ENCODE peak calls at places on chromosomes 2 and 18, in four cellular contexts. H, Y, J and U are unnamed samples.

GRCh38 chr2:28193552-28194383 is 198.9 kb upstream of the FOSL2 start:
- DNase-seq in H (no peak), Y (no peak), J (no peak), U (no peak)

GRCh38 chr2:46335404-46335965 is 38.3 kb downstream of the EPAS1 start:
- DNase-seq in H (peak), Y (no peak), J (peak), U (peak)

GRCh38 chr2:168545439-168546082 is 89.5 kb downstream of the CERS6 start:
- DNase-seq in H (peak), Y (no peak), J (no peak), U (peak)

GRCh38 chr2:128405467-128405900 is 86.8 kb upstream of the HS6ST1 start:
- DNase-seq in H (no peak), Y (no peak), J (peak), U (no peak)

GRCh38 chr2:190607014-190607597 is 41.8 kb upstream of the NAB1 start:
- DNase-seq in H (peak), Y (peak), J (no peak), U (no peak)

GRCh38 chr18:64119916-64120315 is 29.0 kb downstream of the LINC00305 start:
- DNase-seq in H (no peak), Y (no peak), J (no peak), U (peak)

GRCh38 chr2:203688798-203689197 is 17.6 kb upstream of the CD28 start:
- DNase-seq in H (peak), Y (no peak), J (peak), U (peak)

GRCh38 chr18:46706968-46707367 is 49.9 kb downstream of the ST8SIA5 start:
- DNase-seq in H (no peak), Y (no peak), J (no peak), U (peak)

GRCh38 chr2:169670215-169670651 is 24.0 kb downstream of the CFAP210 start:
- DNase-seq in H (peak), Y (peak), J (no peak), U (peak)

GRCh38 chr2:141259683-141260082 is 871.1 kb downstream of the LRP1B start:
- DNase-seq in H (no peak), Y (no peak), J (no peak), U (no peak)

GRCh38 chr18:46408334-46408987 is 248.6 kb downstream of the LOXHD1 start:
- DNase-seq in H (no peak), Y (peak), J (no peak), U (no peak)

GRCh38 chr18:42977982-42978595 is 137.4 kb downstream of the RIT2 start:
- DNase-seq in H (no peak), Y (no peak), J (no peak), U (no peak)

GRCh38 chr2:221434155-221434554 is 137.9 kb downstream of the EPHA4 start:
- DNase-seq in H (no peak), Y (no peak), J (no peak), U (no peak)

GRCh38 chr2:47080888-47081301 is 74.2 kb downstream of the STPG4 start:
- DNase-seq in H (no peak), Y (no peak), J (no peak), U (no peak)

GRCh38 chr2:107588960-107589542 is 237.6 kb upstream of the RGPD4 start:
- DNase-seq in H (peak), Y (no peak), J (no peak), U (no peak)

GRCh38 chr2:98948956-98949739 is 13.1 kb upstream of the CRACDL start:
- DNase-seq in H (no peak), Y (no peak), J (peak), U (no peak)

GRCh38 chr2:203359450-203359849 is 31.3 kb downstream of the ABI2 start:
- DNase-seq in H (no peak), Y (no peak), J (no peak), U (no peak)

GRCh38 chr2:157107877-157108276 is 149.6 kb upstream of the GALNT5 start:
- DNase-seq in H (peak), Y (no peak), J (no peak), U (no peak)

GRCh38 chr2:101119431-101119830 is 31.8 kb downstream of the TBC1D8 start:
- DNase-seq in H (peak), Y (no peak), J (no peak), U (peak)

GRCh38 chr2:62333961-62334360 is 138.0 kb downstream of the B3GNT2 start:
- DNase-seq in H (no peak), Y (no peak), J (no peak), U (no peak)

GRCh38 chr2:177314722-177315264 is 50.3 kb upstream of the NFE2L2 start:
- DNase-seq in H (no peak), Y (no peak), J (no peak), U (no peak)

GRCh38 chr2:223465793-223466192 is 136.4 kb downstream of the SCG2 start:
- DNase-seq in H (peak), Y (no peak), J (peak), U (peak)

GRCh38 chr18:47262397-47263196 is 11.1 kb upstream of the SKOR2 start:
- DNase-seq in H (no peak), Y (no peak), J (no peak), U (no peak)

GRCh38 chr2:238913931-238914647 is 66.2 kb downstream of the TWIST2 start:
- DNase-seq in H (no peak), Y (no peak), J (no peak), U (no peak)

GRCh38 chr18:54877076-54877475 is 48.8 kb downstream of the RAB27B start:
- DNase-seq in H (no peak), Y (no peak), J (no peak), U (no peak)

GRCh38 chr18:55404811-55405654 is 183.0 kb downstream of the TCF4 start:
- DNase-seq in H (peak), Y (no peak), J (no peak), U (peak)

GRCh38 chr2:70554338-70554892 is 789 bp upstream of the TGFA start:
- DNase-seq in H (no peak), Y (no peak), J (no peak), U (no peak)
- TF ChIP-seq CTCF in H (no peak), Y (no peak), J (no peak), U (no peak)

DNA sequence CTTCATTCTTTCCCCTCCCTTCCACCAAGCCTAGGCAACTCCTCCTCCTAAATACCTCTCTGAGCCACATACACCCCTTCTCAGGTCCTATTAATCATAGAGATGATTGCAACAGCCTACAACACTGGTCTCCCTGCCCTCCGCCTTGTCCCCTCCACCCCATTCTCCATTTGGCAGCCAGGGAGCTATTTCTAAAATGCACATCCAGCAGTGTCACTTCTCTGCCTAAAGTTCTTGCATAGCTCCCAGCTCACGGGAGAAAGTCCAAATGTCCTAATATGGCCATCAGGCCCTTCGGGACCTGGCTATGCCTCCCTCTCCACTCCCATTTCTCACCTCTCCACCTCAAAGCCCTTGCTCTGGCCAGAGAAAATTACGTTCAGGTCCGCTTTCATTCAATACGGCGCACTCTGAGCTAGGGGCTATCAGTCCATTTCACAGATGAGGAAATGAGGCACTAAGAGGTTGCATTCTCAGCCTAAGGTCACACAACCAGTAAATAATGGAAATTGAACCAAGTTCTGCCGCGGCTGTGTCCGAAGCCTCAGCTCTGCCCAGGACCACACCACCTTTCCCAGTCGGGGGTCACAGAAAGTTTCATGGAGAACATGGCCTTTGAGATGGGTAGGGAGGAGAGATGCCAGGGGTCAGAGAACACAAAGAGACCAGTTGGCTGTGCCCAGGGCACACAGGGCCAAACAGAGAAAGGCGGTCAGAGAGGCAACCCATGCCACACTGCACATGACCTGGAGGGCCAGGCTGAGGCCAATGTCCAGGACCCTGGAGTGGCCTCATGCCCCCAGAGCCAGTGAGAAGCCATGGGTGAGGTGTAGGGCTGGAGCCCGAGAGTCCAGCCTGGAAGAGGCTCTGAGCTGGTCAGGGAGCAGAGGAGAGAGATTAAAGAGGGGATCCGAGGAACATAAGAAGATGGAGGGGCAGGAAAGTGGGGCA is 72.8 kb downstream of the TNS1 start:
- DNase-seq in H (peak), Y (no peak), J (no peak), U (peak)
- H3K4me3 ChIP-seq in H (no peak), Y (no peak), J (no peak), U (no peak)

GRCh38 chr2:137050949-137051348 is 285.6 kb downstream of the THSD7B start:
- DNase-seq in H (no peak), Y (no peak), J (no peak), U (no peak)
- TF ChIP-seq CTCF in H (no peak), Y (no peak), J (peak), U (no peak)

GRCh38 chr18:65260030-65260429 is 490.8 kb upstream of the CDH7 start:
- DNase-seq in H (no peak), Y (no peak), J (no peak), U (no peak)
- H3K4me3 ChIP-seq in H (no peak), Y (no peak), J (no peak), U (no peak)

DNA sequence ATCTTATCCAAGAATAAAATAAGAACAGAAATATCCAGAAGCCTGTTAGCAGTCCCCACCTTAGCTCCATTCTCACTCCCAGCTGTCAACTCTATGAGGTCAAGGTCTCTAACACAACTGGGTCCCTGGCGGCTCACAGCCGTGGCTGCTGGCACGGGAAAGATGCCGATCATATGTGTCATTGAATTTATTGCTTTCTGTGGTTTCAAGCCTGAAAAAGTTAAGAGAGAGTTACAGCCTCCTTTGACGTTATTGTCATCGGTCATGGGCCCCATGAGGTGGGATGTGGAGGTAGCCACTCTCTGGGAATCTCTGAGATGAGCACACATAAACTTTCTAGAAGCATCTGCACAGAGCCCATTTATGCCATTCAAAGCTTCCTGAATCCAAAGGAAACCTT is 28.7 kb upstream of the CABLES1 start:
- DNase-seq in H (peak), Y (no peak), J (no peak), U (peak)
- TF ChIP-seq CTCF in H (no peak), Y (no peak), J (no peak), U (no peak)

GRCh38 chr2:84905181-84906107 is at the start of gene TMSB10:
- DNase-seq in H (peak), Y (peak), J (peak), U (peak)

GRCh38 chr2:84906108-84906899 is 848 bp downstream of the TMSB10 start:
- DNase-seq in H (no peak), Y (peak), J (peak), U (peak)

GRCh38 chr2:84902526-84902925 is 2.9 kb upstream of the TMSB10 start:
- DNase-seq in H (no peak), Y (no peak), J (no peak), U (no peak)

GRCh38 chr2:84904717-84905174 is 710 bp upstream of the TMSB10 start:
- DNase-seq in H (peak), Y (peak), J (peak), U (no peak)

GRCh38 chr2:84904151-84904550 is 1.3 kb upstream of the TMSB10 start:
- DNase-seq in H (no peak), Y (no peak), J (no peak), U (no peak)
- H3K4me3 ChIP-seq in H (no peak), Y (peak), J (no peak), U (no peak)

DNA sequence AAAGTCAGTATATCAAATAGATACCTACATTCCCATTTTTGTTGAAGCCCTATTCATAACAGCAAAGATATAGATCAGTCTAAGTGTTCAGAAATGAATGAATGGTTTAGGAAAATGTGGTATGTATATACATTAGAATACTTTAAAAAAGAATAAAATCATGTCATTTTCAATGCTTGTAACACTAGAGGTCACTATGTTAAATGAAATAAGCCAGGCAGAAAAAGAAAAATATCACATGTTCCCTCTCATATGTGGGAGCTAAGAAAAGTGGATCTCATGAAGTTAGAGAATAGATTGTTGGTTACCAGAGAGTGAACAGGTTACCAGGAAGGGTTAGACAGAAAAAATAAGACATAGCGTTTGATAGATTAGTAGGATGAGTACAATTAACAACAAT is 1111.0 kb upstream of the SLC39A10 start:
- DNase-seq in H (peak), Y (no peak), J (no peak), U (peak)
- TF ChIP-seq CTCF in H (peak), Y (no peak), J (no peak), U (no peak)

GRCh38 chr2:97714084-97714949 is 941 bp downstream of the ZAP70 start:
- DNase-seq in H (no peak), Y (no peak), J (no peak), U (no peak)
- H3K4me3 ChIP-seq in H (no peak), Y (no peak), J (no peak), U (no peak)

DNA sequence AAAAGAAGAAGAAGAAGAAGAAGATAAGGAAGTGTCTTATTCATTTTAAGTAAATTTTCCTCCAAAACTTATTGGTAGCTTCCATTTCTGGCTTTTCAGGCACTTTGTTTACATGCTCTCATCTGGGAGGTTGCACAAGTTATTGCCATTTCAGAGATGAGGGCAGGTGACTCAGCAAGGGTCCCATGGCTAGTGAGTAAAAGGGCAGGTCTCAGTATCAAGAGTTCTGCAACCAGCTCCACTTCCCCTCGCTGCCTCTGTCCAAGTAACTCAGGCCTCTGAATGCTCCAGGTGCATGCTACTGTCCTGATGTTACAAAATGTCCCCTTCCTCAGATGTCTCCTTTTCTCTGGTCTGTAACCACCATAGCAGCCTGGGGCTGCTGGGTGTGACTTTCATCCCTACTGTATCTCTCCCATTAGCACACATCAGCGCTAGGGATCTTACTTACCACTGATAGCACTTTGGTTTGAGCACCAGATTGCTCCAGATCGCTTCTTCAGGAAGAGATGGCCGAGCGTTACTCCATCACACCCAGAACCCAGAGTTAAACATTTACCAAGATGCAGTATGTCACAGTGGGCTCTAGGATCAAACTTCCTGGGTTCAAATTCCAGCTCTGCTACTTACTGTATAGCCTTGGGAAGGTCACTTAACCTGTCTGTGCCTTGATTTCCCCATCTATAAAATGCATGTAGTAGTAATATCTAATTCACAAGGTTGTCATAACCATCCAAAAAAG is 57.4 kb upstream of the LAPTM4A start:
- DNase-seq in H (peak), Y (no peak), J (no peak), U (peak)
- TF ChIP-seq CTCF in H (no peak), Y (no peak), J (no peak), U (no peak)

GRCh38 chr2:138087761-138088602 is 123.7 kb downstream of the HNMT start:
- DNase-seq in H (no peak), Y (no peak), J (no peak), U (no peak)
- H3K4me3 ChIP-seq in H (no peak), Y (no peak), J (no peak), U (no peak)